ENCODE peak calls at places on chromosome 19, in seven cellular contexts. M is EL; F is HL-60; E is A172; N is NCI-H2081; I is activated CD4-positive, alpha-beta T cell treated with anti-CD3 and anti-CD28 coated beads, Interleukin-2, amount 50 U/mL, for 1 hour; O is AG09309. X is an unnamed sample.

GRCh38 chr19:55096061-55096701 is 20.5 kb downstream of the EPS8L1 start:
- DNase-seq in M (no peak), F (no peak), E (no peak), N (no peak), I (no peak), O (no peak), X (no peak)

GRCh38 chr19:40611096-40611495 is 9.9 kb downstream of the LTBP4 start:
- DNase-seq in M (no peak), F (no peak), E (no peak), N (peak; percentile 11), I (no peak), O (no peak), X (no peak)

GRCh38 chr19:14081797-14082674 is 3.5 kb downstream of the C19orf67 start:
- DNase-seq in M (no peak), F (no peak), E (no peak), N (no peak), I (peak; percentile 20), O (no peak), X (peak; percentile 66)

GRCh38 chr19:1790054-1790762 is 21.9 kb downstream of the ATP8B3 start:
- DNase-seq in M (no peak), F (no peak), E (no peak), N (no peak), I (no peak), O (no peak), X (no peak)

GRCh38 chr19:42092350-42092749 is 16.4 kb downstream of the ZNF574 start:
- DNase-seq in M (peak; percentile 46), F (peak; percentile 67), E (peak; percentile 49), N (peak; percentile 53), I (peak; percentile 38), O (no peak), X (no peak)

GRCh38 chr19:42313096-42313839 is at the start of gene TMEM145:
- DNase-seq in M (peak; percentile 54), F (peak; percentile 25), E (peak; percentile 35), N (peak; percentile 64), I (peak; percentile 31), O (no peak), X (peak; percentile 78)

GRCh38 chr19:2168619-2169424 is 5.1 kb downstream of the DOT1L start:
- DNase-seq in M (peak; percentile 99), F (peak; percentile 80), E (peak; percentile 99), N (no peak), I (peak; percentile 41), O (peak; percentile 90), X (peak; percentile 87)

GRCh38 chr19:45305421-45305820 is 17.3 kb downstream of the CKM start:
- DNase-seq in M (peak; percentile 40), F (no peak), E (no peak), N (no peak), I (no peak), O (no peak), X (no peak)

GRCh38 chr19:49889687-49890348 is 6.9 kb downstream of the IL4I1 start:
- DNase-seq in M (peak; percentile 38), F (peak; percentile 61), E (no peak), N (peak; percentile 64), I (peak; percentile 72), O (no peak), X (peak; percentile 72)

GRCh38 chr19:46606681-46607440 is 5.7 kb downstream of the CALM3 start:
- DNase-seq in M (no peak), F (no peak), E (no peak), N (no peak), I (no peak), O (no peak), X (peak; percentile 8)

GRCh38 chr19:55635334-55635717 is 5.5 kb upstream of the ZNF580 start:
- DNase-seq in M (no peak), F (no peak), E (no peak), N (no peak), I (no peak), O (no peak), X (no peak)

GRCh38 chr19:18521692-18522123 is at the start of gene ELL:
- DNase-seq in M (no peak), F (no peak), E (no peak), N (no peak), I (no peak), O (no peak), X (no peak)

GRCh38 chr19:950352-951066 is 24.7 kb downstream of the ARID3A start:
- DNase-seq in M (no peak), F (no peak), E (no peak), N (no peak), I (no peak), O (no peak), X (no peak)